ENCODE peak calls at places on chromosomes 11 and 22, in ten cellular contexts. One of them, this sample, is unnamed.

GRCh38 chr22:36331912-36332622 is 55.7 kb downstream of the MYH9 start:
- DNase-seq in stomach: peak
- DNase-seq in HCT116: no peak
- DNase-seq in GM12891: no peak
- DNase-seq in prostate gland: peak
- DNase-seq in suprapubic skin: no peak
- DNase-seq in upper lobe of left lung: no peak
- DNase-seq in sigmoid colon: peak
- DNase-seq in breast epithelium: no peak
- DNase-seq in spleen: peak
- DNase-seq in this sample: peak

GRCh38 chr22:49015993-49016908 is 811.4 kb downstream of the BRD1 start:
- DNase-seq in stomach: peak
- DNase-seq in HCT116: no peak
- DNase-seq in GM12891: no peak
- DNase-seq in prostate gland: peak
- DNase-seq in suprapubic skin: peak
- DNase-seq in upper lobe of left lung: no peak
- DNase-seq in sigmoid colon: peak
- DNase-seq in breast epithelium: peak
- DNase-seq in spleen: no peak
- DNase-seq in this sample: no peak

GRCh38 chr22:37161442-37161841 is 11.7 kb upstream of the IL2RB start:
- DNase-seq in stomach: no peak
- DNase-seq in HCT116: peak
- DNase-seq in GM12891: no peak
- DNase-seq in prostate gland: no peak
- DNase-seq in suprapubic skin: no peak
- DNase-seq in upper lobe of left lung: no peak
- DNase-seq in sigmoid colon: no peak
- DNase-seq in breast epithelium: no peak
- DNase-seq in spleen: peak
- DNase-seq in this sample: no peak

GRCh38 chr11:126533560-126533959 is 178.1 kb downstream of the ST3GAL4 start:
- DNase-seq in stomach: no peak
- DNase-seq in HCT116: no peak
- DNase-seq in GM12891: no peak
- DNase-seq in prostate gland: no peak
- DNase-seq in suprapubic skin: no peak
- DNase-seq in upper lobe of left lung: peak
- DNase-seq in sigmoid colon: no peak
- DNase-seq in breast epithelium: no peak
- DNase-seq in spleen: no peak
- DNase-seq in this sample: no peak

GRCh38 chr11:67492069-67492727 is 9.4 kb downstream of the AIP start:
- DNase-seq in stomach: no peak
- DNase-seq in HCT116: no peak
- DNase-seq in GM12891: no peak
- DNase-seq in prostate gland: no peak
- DNase-seq in suprapubic skin: peak
- DNase-seq in upper lobe of left lung: peak
- DNase-seq in sigmoid colon: no peak
- DNase-seq in breast epithelium: no peak
- DNase-seq in spleen: no peak
- DNase-seq in this sample: no peak

GRCh38 chr11:71120346-71120963 is 131.9 kb downstream of the SHANK2 start:
- DNase-seq in stomach: peak
- DNase-seq in HCT116: peak
- DNase-seq in GM12891: no peak
- DNase-seq in prostate gland: peak
- DNase-seq in suprapubic skin: no peak
- DNase-seq in upper lobe of left lung: no peak
- DNase-seq in sigmoid colon: no peak
- DNase-seq in breast epithelium: no peak
- DNase-seq in spleen: peak
- DNase-seq in this sample: no peak

GRCh38 chr22:30538280-30538679 is 8.3 kb downstream of the SEC14L6 start:
- DNase-seq in stomach: no peak
- DNase-seq in HCT116: no peak
- DNase-seq in GM12891: no peak
- DNase-seq in prostate gland: no peak
- DNase-seq in suprapubic skin: no peak
- DNase-seq in upper lobe of left lung: no peak
- DNase-seq in sigmoid colon: no peak
- DNase-seq in breast epithelium: no peak
- DNase-seq in spleen: no peak
- DNase-seq in this sample: no peak

GRCh38 chr11:1482581-1483444 is 3.8 kb downstream of the MOB2 start:
- DNase-seq in stomach: peak
- DNase-seq in HCT116: no peak
- DNase-seq in GM12891: no peak
- DNase-seq in prostate gland: no peak
- DNase-seq in suprapubic skin: no peak
- DNase-seq in upper lobe of left lung: peak
- DNase-seq in sigmoid colon: peak
- DNase-seq in breast epithelium: no peak
- DNase-seq in spleen: peak
- DNase-seq in this sample: no peak

DNA sequence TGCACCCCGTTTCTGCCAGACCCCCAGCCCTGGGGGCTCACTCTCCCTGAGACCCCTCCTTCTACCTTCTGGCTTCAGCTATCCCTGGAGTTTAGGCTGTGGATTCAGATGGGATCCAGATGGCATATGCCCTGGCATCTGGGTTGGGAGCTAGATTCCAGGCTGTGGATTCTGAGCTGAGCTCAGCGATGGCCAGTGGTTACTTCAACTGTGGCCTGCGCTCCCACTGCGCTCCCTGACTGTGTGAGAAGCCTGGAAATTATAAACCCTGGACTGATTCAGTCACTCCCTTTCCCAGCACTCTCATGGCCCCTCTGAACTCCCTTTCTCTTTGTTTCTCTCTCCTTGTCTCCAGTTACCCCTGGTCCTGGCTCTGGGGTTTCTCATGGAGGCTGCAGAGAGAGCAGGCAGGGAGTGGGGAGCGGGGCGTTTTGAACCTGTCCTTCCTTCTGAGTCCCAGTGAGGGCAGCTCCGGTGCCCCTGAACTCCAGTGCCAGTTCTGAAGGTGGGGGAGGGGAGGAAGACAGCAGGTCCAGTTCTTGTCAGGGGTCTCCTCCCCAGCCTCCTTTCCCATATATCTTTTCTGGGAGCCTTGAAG is 4.8 kb downstream of the ARHGEF17 start:
- DNase-seq in stomach: no peak
- DNase-seq in HCT116: no peak
- DNase-seq in GM12891: no peak
- DNase-seq in prostate gland: no peak
- DNase-seq in suprapubic skin: no peak
- DNase-seq in upper lobe of left lung: no peak
- DNase-seq in sigmoid colon: peak
- DNase-seq in breast epithelium: no peak
- DNase-seq in spleen: no peak
- DNase-seq in this sample: no peak
- TF ChIP-seq POLR2AphosphoS5 in stomach: no peak
- TF ChIP-seq POLR2AphosphoS5 in HCT116: no peak
- TF ChIP-seq POLR2AphosphoS5 in GM12891: no peak
- TF ChIP-seq POLR2AphosphoS5 in prostate gland: no peak
- TF ChIP-seq POLR2AphosphoS5 in suprapubic skin: no peak
- TF ChIP-seq POLR2AphosphoS5 in upper lobe of left lung: no peak
- TF ChIP-seq POLR2AphosphoS5 in sigmoid colon: peak
- TF ChIP-seq POLR2AphosphoS5 in breast epithelium: no peak
- TF ChIP-seq POLR2AphosphoS5 in spleen: no peak
- TF ChIP-seq POLR2AphosphoS5 in this sample: no peak

GRCh38 chr11:101618691-101619090 is 34.9 kb upstream of the TRPC6 start:
- DNase-seq in stomach: no peak
- DNase-seq in HCT116: no peak
- DNase-seq in GM12891: no peak
- DNase-seq in prostate gland: no peak
- DNase-seq in suprapubic skin: no peak
- DNase-seq in upper lobe of left lung: no peak
- DNase-seq in sigmoid colon: no peak
- DNase-seq in breast epithelium: no peak
- DNase-seq in spleen: no peak
- DNase-seq in this sample: no peak

GRCh38 chr11:101617735-101618332 is 34.0 kb upstream of the TRPC6 start:
- DNase-seq in stomach: no peak
- DNase-seq in HCT116: no peak
- DNase-seq in GM12891: no peak
- DNase-seq in prostate gland: no peak
- DNase-seq in suprapubic skin: no peak
- DNase-seq in upper lobe of left lung: no peak
- DNase-seq in sigmoid colon: no peak
- DNase-seq in breast epithelium: no peak
- DNase-seq in spleen: no peak
- DNase-seq in this sample: no peak

DNA sequence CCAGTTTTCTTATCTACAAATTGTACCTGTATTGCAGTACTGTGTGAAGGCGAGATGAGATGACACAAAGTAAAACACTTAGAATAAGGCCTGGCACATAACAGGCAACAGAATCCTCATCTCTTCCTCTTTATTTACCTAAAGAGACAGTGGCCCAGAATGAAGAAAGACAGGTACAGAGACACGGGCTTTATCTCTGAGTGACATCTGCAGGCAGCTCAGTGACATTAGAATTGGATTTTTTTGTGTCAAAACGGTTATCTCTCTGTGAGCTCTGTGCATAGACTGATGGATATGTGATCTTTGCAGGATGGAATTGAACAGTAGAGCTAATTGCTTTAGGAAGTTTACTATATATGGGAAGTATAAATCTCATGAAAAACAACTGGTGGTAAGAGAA is 36.2 kb upstream of the TRPC6 start:
- DNase-seq in stomach: no peak
- DNase-seq in HCT116: no peak
- DNase-seq in GM12891: no peak
- DNase-seq in prostate gland: no peak
- DNase-seq in suprapubic skin: no peak
- DNase-seq in upper lobe of left lung: no peak
- DNase-seq in sigmoid colon: no peak
- DNase-seq in breast epithelium: no peak
- DNase-seq in spleen: no peak
- DNase-seq in this sample: no peak
- TF ChIP-seq POLR2AphosphoS5 in stomach: no peak
- TF ChIP-seq POLR2AphosphoS5 in HCT116: no peak
- TF ChIP-seq POLR2AphosphoS5 in GM12891: no peak
- TF ChIP-seq POLR2AphosphoS5 in prostate gland: no peak
- TF ChIP-seq POLR2AphosphoS5 in suprapubic skin: no peak
- TF ChIP-seq POLR2AphosphoS5 in upper lobe of left lung: no peak
- TF ChIP-seq POLR2AphosphoS5 in sigmoid colon: no peak
- TF ChIP-seq POLR2AphosphoS5 in breast epithelium: no peak
- TF ChIP-seq POLR2AphosphoS5 in spleen: no peak
- TF ChIP-seq POLR2AphosphoS5 in this sample: no peak

DNA sequence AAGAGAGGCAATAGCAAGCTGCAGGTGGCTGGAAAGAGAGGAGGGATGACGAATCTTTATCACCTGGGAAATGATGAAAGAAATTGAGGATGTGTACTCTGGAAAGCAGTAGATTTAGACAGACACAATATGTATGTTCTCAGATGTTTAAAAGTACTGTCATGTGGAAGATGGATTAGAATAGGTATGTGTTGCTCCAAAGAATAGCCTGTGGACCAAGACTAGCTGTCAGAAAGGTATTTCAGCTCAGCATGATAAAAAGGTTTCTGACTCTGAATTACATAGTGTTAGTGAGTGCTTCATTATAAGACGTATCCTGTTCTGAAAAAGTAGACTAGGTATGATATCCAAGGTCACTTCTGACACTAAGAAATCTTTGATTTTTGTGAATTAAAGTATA is 322.4 kb downstream of the CNTN5 start:
- DNase-seq in stomach: no peak
- DNase-seq in HCT116: no peak
- DNase-seq in GM12891: no peak
- DNase-seq in prostate gland: no peak
- DNase-seq in suprapubic skin: no peak
- DNase-seq in upper lobe of left lung: no peak
- DNase-seq in sigmoid colon: no peak
- DNase-seq in breast epithelium: no peak
- DNase-seq in spleen: no peak
- DNase-seq in this sample: no peak
- TF ChIP-seq POLR2AphosphoS5 in stomach: no peak
- TF ChIP-seq POLR2AphosphoS5 in HCT116: no peak
- TF ChIP-seq POLR2AphosphoS5 in GM12891: no peak
- TF ChIP-seq POLR2AphosphoS5 in prostate gland: no peak
- TF ChIP-seq POLR2AphosphoS5 in suprapubic skin: no peak
- TF ChIP-seq POLR2AphosphoS5 in upper lobe of left lung: no peak
- TF ChIP-seq POLR2AphosphoS5 in sigmoid colon: no peak
- TF ChIP-seq POLR2AphosphoS5 in breast epithelium: no peak
- TF ChIP-seq POLR2AphosphoS5 in spleen: no peak
- TF ChIP-seq POLR2AphosphoS5 in this sample: no peak

GRCh38 chr11:35061516-35062440 is 77.2 kb upstream of the CD44 start:
- DNase-seq in stomach: no peak
- DNase-seq in HCT116: no peak
- DNase-seq in GM12891: no peak
- DNase-seq in prostate gland: peak
- DNase-seq in suprapubic skin: no peak
- DNase-seq in upper lobe of left lung: no peak
- DNase-seq in sigmoid colon: no peak
- DNase-seq in breast epithelium: no peak
- DNase-seq in spleen: no peak
- DNase-seq in this sample: no peak

GRCh38 chr11:35065566-35065965 is 73.4 kb upstream of the CD44 start:
- DNase-seq in stomach: no peak
- DNase-seq in HCT116: no peak
- DNase-seq in GM12891: no peak
- DNase-seq in prostate gland: no peak
- DNase-seq in suprapubic skin: no peak
- DNase-seq in upper lobe of left lung: no peak
- DNase-seq in sigmoid colon: no peak
- DNase-seq in breast epithelium: no peak
- DNase-seq in spleen: no peak
- DNase-seq in this sample: no peak

GRCh38 chr11:35066029-35066428 is 72.9 kb upstream of the CD44 start:
- DNase-seq in stomach: no peak
- DNase-seq in HCT116: no peak
- DNase-seq in GM12891: no peak
- DNase-seq in prostate gland: no peak
- DNase-seq in suprapubic skin: no peak
- DNase-seq in upper lobe of left lung: no peak
- DNase-seq in sigmoid colon: no peak
- DNase-seq in breast epithelium: no peak
- DNase-seq in spleen: no peak
- DNase-seq in this sample: no peak

GRCh38 chr11:35063453-35063852 is 75.5 kb upstream of the CD44 start:
- DNase-seq in stomach: no peak
- DNase-seq in HCT116: no peak
- DNase-seq in GM12891: no peak
- DNase-seq in prostate gland: no peak
- DNase-seq in suprapubic skin: no peak
- DNase-seq in upper lobe of left lung: no peak
- DNase-seq in sigmoid colon: no peak
- DNase-seq in breast epithelium: no peak
- DNase-seq in spleen: no peak
- DNase-seq in this sample: no peak

DNA sequence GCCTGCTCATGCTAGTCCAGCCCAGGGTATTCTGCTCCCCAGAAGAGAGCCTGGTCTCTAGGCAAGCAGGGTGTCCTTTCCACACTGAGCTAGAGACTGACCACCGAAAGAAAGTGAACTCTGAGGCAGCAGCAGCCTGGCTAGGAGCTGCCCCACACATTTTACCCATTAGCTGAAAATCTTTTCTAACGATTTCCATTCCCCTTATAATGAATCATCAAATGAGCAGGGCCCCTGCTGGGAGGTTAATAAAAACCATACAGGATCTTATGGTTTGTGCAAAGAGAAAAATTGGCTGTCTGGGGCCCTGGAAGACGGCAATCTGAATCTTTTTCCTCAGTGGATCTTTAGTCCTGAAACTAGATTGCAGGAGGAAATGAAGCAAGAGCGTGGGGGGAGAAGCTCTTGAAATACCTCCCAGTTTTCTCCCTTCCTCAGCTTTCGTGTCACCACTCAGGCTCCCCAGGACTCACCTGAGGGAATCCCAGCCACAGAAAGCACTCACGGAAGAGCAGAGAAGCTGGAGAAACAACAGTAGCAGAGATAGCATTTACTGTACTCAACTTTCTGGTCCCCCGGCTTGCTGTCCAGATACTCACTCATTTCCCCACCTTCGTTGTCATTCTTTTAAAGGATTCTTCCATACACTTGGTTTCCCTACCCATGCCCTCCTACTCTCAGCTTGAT is 74.7 kb upstream of the CD44 start:
- DNase-seq in stomach: no peak
- DNase-seq in HCT116: no peak
- DNase-seq in GM12891: no peak
- DNase-seq in prostate gland: no peak
- DNase-seq in suprapubic skin: no peak
- DNase-seq in upper lobe of left lung: no peak
- DNase-seq in sigmoid colon: no peak
- DNase-seq in breast epithelium: no peak
- DNase-seq in spleen: no peak
- DNase-seq in this sample: no peak
- TF ChIP-seq POLR2AphosphoS5 in stomach: no peak
- TF ChIP-seq POLR2AphosphoS5 in HCT116: no peak
- TF ChIP-seq POLR2AphosphoS5 in GM12891: no peak
- TF ChIP-seq POLR2AphosphoS5 in prostate gland: no peak
- TF ChIP-seq POLR2AphosphoS5 in suprapubic skin: no peak
- TF ChIP-seq POLR2AphosphoS5 in upper lobe of left lung: no peak
- TF ChIP-seq POLR2AphosphoS5 in sigmoid colon: no peak
- TF ChIP-seq POLR2AphosphoS5 in breast epithelium: no peak
- TF ChIP-seq POLR2AphosphoS5 in spleen: no peak
- TF ChIP-seq POLR2AphosphoS5 in this sample: no peak

This sample was measured in endothelial cell of umbilical vein.